ENCODE peak calls at places on chromosomes 11 and 22, in seven cellular contexts. V is BJ, A is HepG2, B is AG10803, O is neural progenitor cell, Z is epithelial cell of esophagus, Q is BE2C. R is an unnamed sample.

GRCh38 chr22:49178246-49179005 is 649.2 kb downstream of the BRD1 start:
- DNase-seq in V (no peak), A (no peak), B (no peak), O (no peak), Z (no peak), Q (no peak), R (no peak)

GRCh38 chr11:105179542-105180278 is 40.1 kb upstream of the CARD18 start:
- DNase-seq in V (no peak), A (peak), B (no peak), O (no peak), Z (no peak), Q (no peak), R (no peak)

GRCh38 chr11:134339756-134340155 is 8.0 kb downstream of the GLB1L2 start:
- DNase-seq in V (no peak), A (no peak), B (no peak), O (no peak), Z (peak), Q (no peak), R (no peak)

GRCh38 chr11:65169164-65169641 is 830 bp upstream of the SPDYC start:
- DNase-seq in V (no peak), A (no peak), B (peak), O (no peak), Z (no peak), Q (no peak), R (no peak)

GRCh38 chr11:75147875-75148263 is 3.0 kb upstream of the SLCO2B1 start:
- DNase-seq in V (no peak), A (no peak), B (no peak), O (no peak), Z (no peak), Q (no peak), R (no peak)

GRCh38 chr11:130180491-130180890 is 20.9 kb downstream of the ST14 start:
- DNase-seq in V (no peak), A (no peak), B (peak), O (no peak), Z (peak), Q (no peak), R (no peak)

GRCh38 chr11:121246021-121246768 is 46.4 kb upstream of the SC5D start:
- DNase-seq in V (no peak), A (no peak), B (no peak), O (peak), Z (no peak), Q (peak), R (no peak)

GRCh38 chr11:70364745-70365535 is 33.4 kb upstream of the CTTN start:
- DNase-seq in V (no peak), A (no peak), B (no peak), O (no peak), Z (no peak), Q (no peak), R (no peak)

GRCh38 chr11:17978553-17979287 is 34.1 kb downstream of the SERGEF start:
- DNase-seq in V (no peak), A (peak), B (peak), O (peak), Z (peak), Q (peak), R (no peak)

GRCh38 chr11:95835351-95835750 is 45.1 kb downstream of the CEP57 start:
- DNase-seq in V (no peak), A (no peak), B (peak), O (no peak), Z (no peak), Q (no peak), R (no peak)

GRCh38 chr11:64864473-64865285 is 13.7 kb downstream of the EHD1 start:
- DNase-seq in V (no peak), A (no peak), B (peak), O (peak), Z (peak), Q (no peak), R (no peak)

GRCh38 chr11:131418214-131418613 is 47.8 kb downstream of the NTM start:
- DNase-seq in V (no peak), A (no peak), B (no peak), O (no peak), Z (no peak), Q (no peak), R (no peak)
- TF ChIP-seq CTCF in V (no peak), A (no peak), B (no peak), O (no peak), Z (no peak), Q (no peak), R (no peak)

DNA sequence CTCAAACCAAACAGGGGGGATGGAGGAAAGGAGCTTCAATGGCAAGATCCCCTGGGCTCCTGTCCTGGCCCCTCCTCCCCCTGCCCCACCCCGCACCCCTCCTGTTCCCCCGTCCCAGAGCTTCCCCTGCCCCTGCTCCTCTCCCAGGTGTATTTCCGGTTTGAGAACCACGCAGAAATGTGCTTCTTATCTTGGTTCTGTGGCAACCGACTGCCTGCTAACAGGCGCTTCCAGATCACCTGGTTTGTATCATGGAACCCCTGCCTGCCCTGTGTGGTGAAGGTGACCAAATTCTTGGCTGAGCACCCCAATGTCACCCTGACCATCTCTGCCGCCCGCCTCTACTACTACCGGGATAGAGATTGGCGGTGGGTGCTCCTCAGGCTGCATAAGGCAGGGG is 4.0 kb downstream of the APOBEC3D start:
- DNase-seq in V (no peak), A (no peak), B (no peak), O (no peak), Z (no peak), Q (no peak), R (no peak)
- H3K4me3 ChIP-seq in V (no peak), A (no peak), B (no peak), O (no peak), Z (no peak), Q (no peak), R (no peak)

DNA sequence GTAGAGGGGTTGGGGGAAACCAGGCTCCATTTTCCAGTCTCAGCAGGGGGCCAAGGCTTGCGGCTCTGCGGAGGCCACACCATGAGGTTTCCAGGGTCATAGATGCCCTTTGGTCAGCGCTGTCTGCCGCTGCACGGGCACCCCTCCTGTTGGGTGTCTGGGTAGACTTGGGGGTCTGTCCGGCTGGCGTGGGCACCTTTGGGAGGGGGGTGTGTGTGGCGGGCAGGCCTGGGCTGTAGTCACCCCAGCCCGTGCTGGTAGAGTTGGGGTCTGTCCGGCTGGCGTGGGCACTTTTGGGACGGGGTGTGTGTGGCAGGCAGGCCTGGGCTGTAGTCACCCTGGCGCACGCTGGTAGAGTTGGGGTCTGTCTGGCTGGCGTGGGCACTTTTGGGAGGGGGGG is 18.6 kb downstream of the LSP1 start:
- DNase-seq in V (no peak), A (no peak), B (no peak), O (peak), Z (no peak), Q (no peak), R (no peak)
- TF ChIP-seq CTCF in V (no peak), A (no peak), B (no peak), O (no peak), Z (no peak), Q (no peak), R (no peak)

GRCh38 chr22:46776486-46776826 is 14.0 kb downstream of the TBC1D22A start:
- DNase-seq in V (no peak), A (no peak), B (no peak), O (no peak), Z (no peak), Q (no peak), R (no peak)
- H3K4me3 ChIP-seq in V (no peak), A (no peak), B (no peak), O (no peak), Z (no peak), Q (no peak), R (no peak)

DNA sequence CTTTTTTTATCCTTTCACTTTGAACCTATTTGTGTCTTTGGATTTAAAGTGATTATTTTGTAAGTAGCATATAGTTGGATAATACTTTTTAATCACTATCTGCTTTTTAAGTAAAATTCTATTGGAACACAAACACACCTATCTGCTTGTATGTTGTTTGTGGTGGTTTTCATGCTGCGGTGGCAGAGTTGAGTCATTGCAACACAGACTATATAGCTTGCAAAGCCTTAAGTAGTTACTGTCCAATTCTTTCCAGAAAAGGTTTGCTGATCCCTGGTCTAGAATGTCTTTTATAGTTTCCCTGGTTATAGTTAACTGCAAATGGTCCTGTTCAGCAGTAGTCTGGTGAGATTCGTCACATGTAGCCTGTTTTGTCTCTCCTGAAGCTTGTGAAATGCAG is 21.5 kb downstream of the SHANK3 start:
- DNase-seq in V (no peak), A (no peak), B (peak), O (no peak), Z (peak), Q (no peak), R (no peak)
- TF ChIP-seq CTCF in V (no peak), A (no peak), B (no peak), O (no peak), Z (peak), Q (no peak), R (no peak)

DNA sequence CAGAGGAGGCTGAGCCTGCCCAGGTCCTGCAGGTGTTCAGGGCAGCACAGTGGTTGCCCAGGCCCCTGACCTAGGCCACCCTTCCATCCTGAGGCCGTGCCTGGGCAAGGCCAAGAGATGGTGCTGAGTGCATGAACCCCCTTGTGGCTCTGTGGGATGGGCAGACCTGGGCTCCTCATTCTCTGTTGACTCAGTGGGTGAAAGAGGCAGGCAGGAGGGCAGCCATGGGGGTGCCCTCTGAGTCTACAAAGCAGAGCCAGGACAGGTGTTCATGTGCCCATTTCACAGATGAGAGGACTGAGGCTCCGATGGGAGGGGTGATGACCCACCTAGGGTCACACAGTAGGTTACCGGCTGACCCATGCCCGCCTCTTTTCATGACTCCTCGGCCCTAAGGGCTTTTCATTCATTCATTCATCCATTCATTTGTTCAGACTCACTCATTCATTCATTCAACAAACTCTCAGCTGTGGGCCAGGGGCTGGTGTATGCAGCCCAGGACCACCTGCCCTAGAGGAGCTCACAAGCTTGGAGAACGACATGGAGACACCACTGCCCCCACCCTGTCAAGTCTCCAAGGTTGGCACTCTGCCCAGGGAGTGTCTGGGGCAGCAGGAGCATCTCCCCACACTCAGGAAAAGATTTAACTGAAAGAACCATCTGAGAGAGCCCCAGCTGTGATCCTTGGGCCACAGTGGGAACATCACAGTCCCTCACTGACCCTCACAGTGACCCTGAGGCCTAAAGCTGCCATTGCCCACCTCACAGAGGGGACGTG is 40.5 kb downstream of the IGLL5 start:
- DNase-seq in V (no peak), A (no peak), B (no peak), O (no peak), Z (no peak), Q (no peak), R (no peak)
- H3K4me3 ChIP-seq in V (no peak), A (no peak), B (no peak), O (no peak), Z (no peak), Q (no peak), R (no peak)

GRCh38 chr11:44727373-44728084 is 767 bp downstream of the TSPAN18 start:
- DNase-seq in V (no peak), A (peak), B (peak), O (peak), Z (peak), Q (peak), R (no peak)

GRCh38 chr11:44727114-44727372 is 281 bp downstream of the TSPAN18 start:
- DNase-seq in V (no peak), A (no peak), B (no peak), O (no peak), Z (no peak), Q (no peak), R (no peak)

GRCh38 chr11:44728491-44728910 is 1.7 kb downstream of the TSPAN18 start:
- DNase-seq in V (no peak), A (no peak), B (no peak), O (peak), Z (no peak), Q (no peak), R (no peak)

GRCh38 chr11:44729065-44729464 is 2.3 kb downstream of the TSPAN18 start:
- DNase-seq in V (no peak), A (no peak), B (no peak), O (peak), Z (no peak), Q (no peak), R (no peak)

DNA sequence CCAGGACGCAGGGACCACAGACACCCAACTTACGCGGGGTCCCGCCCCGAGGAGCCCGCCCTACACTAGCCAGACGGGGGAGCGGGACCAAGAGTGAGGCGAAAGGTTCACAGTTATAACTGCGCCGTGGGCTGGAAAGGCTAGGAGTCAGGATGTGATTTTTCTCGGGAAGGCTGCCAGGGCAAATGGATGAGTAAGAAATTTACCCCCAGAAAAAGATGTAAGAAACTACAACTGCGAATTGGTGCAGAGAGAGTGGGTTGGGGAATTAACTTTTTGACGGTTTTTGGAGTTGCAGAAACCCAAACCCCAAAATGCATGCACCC is 1.3 kb downstream of the TSPAN18 start:
- DNase-seq in V (no peak), A (no peak), B (no peak), O (no peak), Z (no peak), Q (no peak), R (no peak)
- TF ChIP-seq CTCF in V (no peak), A (no peak), B (no peak), O (no peak), Z (no peak), Q (no peak), R (no peak)

DNA sequence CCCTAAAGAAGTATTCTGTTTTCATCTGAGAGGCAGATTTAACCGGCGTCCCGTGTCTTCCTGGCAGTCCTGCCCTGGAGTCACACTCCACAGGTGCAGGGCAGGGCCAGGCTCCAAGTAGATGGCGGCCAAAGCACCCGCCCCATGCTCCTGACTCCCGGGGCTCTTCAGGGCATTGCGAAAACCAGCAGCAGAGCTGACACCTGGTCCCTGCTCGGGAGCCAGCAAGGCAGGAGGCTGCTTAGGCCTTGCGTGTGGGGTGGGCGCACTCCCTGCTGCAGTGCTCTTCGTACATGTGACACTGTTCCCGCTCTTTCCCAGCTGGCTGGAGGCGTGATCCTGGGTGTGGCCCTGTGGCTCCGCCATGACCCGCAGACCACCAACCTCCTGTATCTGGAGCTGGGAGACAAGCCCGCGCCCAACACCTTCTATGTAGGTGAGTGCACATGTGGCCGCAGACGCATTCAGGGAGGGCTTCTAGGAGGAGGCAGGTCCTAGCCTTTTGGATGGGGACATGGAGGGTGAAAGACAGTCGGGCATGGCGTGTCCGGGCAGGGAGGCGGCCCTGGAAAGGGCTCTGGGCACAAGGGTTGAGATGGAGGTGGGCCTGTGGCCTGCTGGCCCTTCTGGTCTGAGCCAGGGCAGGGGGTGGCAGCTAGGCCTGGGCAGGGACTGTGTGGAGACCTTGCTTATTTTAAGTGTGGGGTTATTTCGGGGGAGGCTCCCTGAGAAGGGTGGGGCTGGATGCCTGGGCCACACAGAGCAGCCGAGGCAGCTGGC is 10.3 kb upstream of the TSSC4 start:
- DNase-seq in V (no peak), A (no peak), B (no peak), O (no peak), Z (no peak), Q (no peak), R (no peak)
- H3K4me3 ChIP-seq in V (no peak), A (no peak), B (no peak), O (no peak), Z (no peak), Q (no peak), R (no peak)

GRCh38 chr22:19488285-19488684 is 8.6 kb downstream of the CDC45 start:
- DNase-seq in V (no peak), A (no peak), B (no peak), O (no peak), Z (no peak), Q (no peak), R (no peak)

GRCh38 chr22:19492504-19493174 is 12.9 kb downstream of the CDC45 start:
- DNase-seq in V (no peak), A (no peak), B (no peak), O (no peak), Z (no peak), Q (no peak), R (no peak)

GRCh38 chr22:19494001-19494560 is 14.4 kb downstream of the CDC45 start:
- DNase-seq in V (no peak), A (no peak), B (no peak), O (no peak), Z (no peak), Q (no peak), R (no peak)

GRCh38 chr22:19490628-19491230 is 11.0 kb downstream of the CDC45 start:
- DNase-seq in V (no peak), A (no peak), B (no peak), O (no peak), Z (no peak), Q (no peak), R (no peak)

GRCh38 chr22:19488884-19489843 is 9.4 kb downstream of the CDC45 start:
- DNase-seq in V (no peak), A (no peak), B (peak), O (no peak), Z (peak), Q (no peak), R (no peak)
- TF ChIP-seq CTCF in V (peak), A (no peak), B (peak), O (no peak), Z (peak), Q (no peak), R (peak)

R was measured in epithelial cell of proximal tubule.